ENCODE peak calls at places on chromosome 11, in ten cellular contexts. S is H7; X is esophagus squamous epithelium; L is heart left ventricle; D is neuronal stem cell; G is ovary; A is CD8-positive, alpha-beta T cell; W is Karpas-422; V is dorsolateral prefrontal cortex; E is stomach. N is an unnamed sample. For H3K27me3, the result is how much of the 10 kb centered on the place peaks cover.

GRCh38 chr11:131511794-131512193 is 141.4 kb downstream of the NTM start:
- DNase-seq in S (peak), X (no peak), L (no peak), D (peak), G (no peak), A (no peak), W (peak), V (peak), E (peak), N (no peak)

GRCh38 chr11:104221455-104221854 is 57.5 kb upstream of the PDGFD start:
- DNase-seq in S (no peak), X (no peak), L (no peak), D (no peak), G (no peak), A (no peak), W (no peak), V (no peak), E (no peak), N (no peak)

GRCh38 chr11:119218141-119218878 is 12.2 kb downstream of the CBL start:
- DNase-seq in S (no peak), X (no peak), L (no peak), D (no peak), G (no peak), A (no peak), W (no peak), V (no peak), E (no peak), N (peak)

GRCh38 chr11:47980093-47980906 is at the start of gene PTPRJ:
- DNase-seq in S (peak), X (no peak), L (peak), D (peak), G (peak), A (peak), W (peak), V (peak), E (peak), N (no peak)

GRCh38 chr11:1008001-1008400 is 28.5 kb downstream of the MUC6 start:
- DNase-seq in S (no peak), X (no peak), L (no peak), D (no peak), G (no peak), A (no peak), W (no peak), V (no peak), E (no peak), N (no peak)

GRCh38 chr11:895331-896223 is 15.0 kb downstream of the CHID1 start:
- DNase-seq in S (no peak), X (no peak), L (no peak), D (no peak), G (no peak), A (no peak), W (no peak), V (no peak), E (no peak), N (no peak)

GRCh38 chr11:73951797-73952196 is 971 bp downstream of the DNAJB13 start:
- DNase-seq in S (no peak), X (no peak), L (no peak), D (no peak), G (no peak), A (no peak), W (no peak), V (no peak), E (no peak), N (no peak)

GRCh38 chr11:47915407-47916137 is 64.8 kb upstream of the PTPRJ start:
- DNase-seq in S (no peak), X (no peak), L (no peak), D (no peak), G (no peak), A (no peak), W (peak), V (no peak), E (no peak), N (no peak)

GRCh38 chr11:10355257-10355661 is 50.4 kb downstream of the ADM start:
- DNase-seq in S (no peak), X (no peak), L (no peak), D (no peak), G (no peak), A (no peak), W (no peak), V (no peak), E (no peak), N (peak)

GRCh38 chr11:60985991-60986915 is 14.8 kb downstream of the CD6 start:
- DNase-seq in S (no peak), X (no peak), L (no peak), D (no peak), G (no peak), A (peak), W (no peak), V (peak), E (peak), N (peak)

GRCh38 chr11:45926001-45926401 is 3.5 kb downstream of the LARGE2 start:
- DNase-seq in S (no peak), X (no peak), L (no peak), D (no peak), G (no peak), A (no peak), W (no peak), V (no peak), E (no peak), N (no peak)

GRCh38 chr11:57778318-57779037 is 16.9 kb downstream of the CTNND1 start:
- DNase-seq in S (peak), X (no peak), L (peak), D (peak), G (peak), A (no peak), W (no peak), V (peak), E (peak), N (peak)

GRCh38 chr11:116787786-116788486 is at the start of gene ZPR1:
- DNase-seq in S (peak), X (peak), L (peak), D (peak), G (peak), A (peak), W (peak), V (peak), E (peak), N (peak)

GRCh38 chr11:32960553-32961164 is 55.0 kb upstream of the DEPDC7 start:
- DNase-seq in S (peak), X (no peak), L (no peak), D (peak), G (no peak), A (no peak), W (peak), V (no peak), E (no peak), N (peak)

GRCh38 chr11:78031629-78032028 is 8.6 kb upstream of the KCTD14 start:
- DNase-seq in S (no peak), X (no peak), L (no peak), D (no peak), G (no peak), A (no peak), W (peak), V (no peak), E (no peak), N (no peak)

GRCh38 chr11:95345651-95346050 is 114.6 kb upstream of the SESN3 start:
- DNase-seq in S (no peak), X (no peak), L (no peak), D (no peak), G (no peak), A (no peak), W (no peak), V (no peak), E (no peak), N (no peak)

GRCh38 chr11:96228472-96228871 is 114.5 kb downstream of the MAML2 start:
- DNase-seq in S (no peak), X (no peak), L (peak), D (no peak), G (peak), A (no peak), W (no peak), V (no peak), E (peak), N (peak)

GRCh38 chr11:115607621-115608191 is 103.5 kb upstream of the CADM1 start:
- DNase-seq in S (no peak), X (no peak), L (peak), D (no peak), G (no peak), A (no peak), W (no peak), V (no peak), E (no peak), N (no peak)

GRCh38 chr11:118301600-118302195 is 2.8 kb upstream of the CD3E start:
- DNase-seq in S (no peak), X (no peak), L (no peak), D (no peak), G (no peak), A (no peak), W (no peak), V (no peak), E (no peak), N (no peak)

GRCh38 chr11:88603499-88603898 is 266.0 kb upstream of the CTSC start:
- DNase-seq in S (no peak), X (no peak), L (no peak), D (no peak), G (no peak), A (no peak), W (no peak), V (no peak), E (no peak), N (no peak)

GRCh38 chr11:8531312-8531711 is 62.7 kb downstream of the STK33 start:
- DNase-seq in S (no peak), X (no peak), L (peak), D (no peak), G (no peak), A (no peak), W (no peak), V (no peak), E (no peak), N (no peak)

DNA sequence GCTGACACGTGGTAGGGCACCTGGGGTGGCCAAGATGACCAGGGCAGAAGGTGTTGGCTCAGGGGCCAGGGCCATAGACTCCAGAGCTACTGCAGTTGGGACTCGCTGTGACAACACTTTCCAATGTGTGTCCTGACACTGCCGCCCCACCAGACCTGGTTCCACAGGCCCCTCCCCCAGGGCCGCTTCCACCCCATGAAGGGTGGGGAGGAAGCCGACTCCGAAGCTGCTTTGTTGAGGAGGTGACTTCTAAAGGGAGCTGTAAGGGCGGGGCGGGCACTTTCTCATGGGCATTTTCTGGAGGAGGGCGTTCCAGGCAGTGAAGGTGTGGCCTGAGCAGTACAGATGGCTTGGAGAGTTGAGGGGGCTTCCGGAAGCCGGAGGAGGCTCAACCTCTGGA is 6.3 kb downstream of the FGF3 start:
- DNase-seq in S (peak), X (no peak), L (no peak), D (no peak), G (no peak), A (no peak), W (no peak), V (no peak), E (no peak), N (no peak)
- H3K27me3 ChIP-seq in S (under half), X (under half), L (half or more), D (under half), G (under half), A (under half), W (under half), V (half or more), E (under half), N (half or more)

GRCh38 chr11:69640260-69640994 is 529 bp upstream of the CCND1 start:
- DNase-seq in S (peak), X (no peak), L (peak), D (no peak), G (no peak), A (no peak), W (peak), V (no peak), E (peak), N (peak)
- H3K27me3 ChIP-seq in S (under half), X (under half), L (under half), D (under half), G (under half), A (under half), W (under half), V (half or more), E (half or more), N (under half)

DNA sequence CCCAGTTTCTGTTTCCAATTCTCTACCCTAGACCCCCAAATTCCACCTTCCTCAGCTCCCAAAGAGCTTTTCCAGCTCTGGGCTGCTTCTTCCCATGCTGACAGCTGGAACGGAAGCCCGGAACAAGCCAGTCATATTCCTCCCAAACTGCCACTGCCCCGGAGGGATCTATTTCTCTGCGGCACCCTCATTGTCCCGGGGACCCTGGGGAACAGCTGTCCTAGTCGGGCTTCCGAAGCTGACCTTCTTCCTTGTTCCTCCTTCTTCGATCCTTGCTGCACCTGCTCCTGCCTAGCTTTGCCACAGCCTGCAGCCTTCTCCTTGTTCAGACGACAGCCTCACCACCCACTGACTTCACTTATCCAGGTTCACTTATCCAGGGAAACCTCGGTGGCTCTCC is 105.7 kb downstream of the TSPAN18 start:
- DNase-seq in S (no peak), X (no peak), L (no peak), D (no peak), G (no peak), A (no peak), W (no peak), V (no peak), E (no peak), N (no peak)
- H3K27me3 ChIP-seq in S (under half), X (under half), L (under half), D (under half), G (under half), A (under half), W (under half), V (under half), E (under half), N (half or more)

GRCh38 chr11:2722955-2723354 is 23.2 kb upstream of the KCNQ1OT1 start:
- DNase-seq in S (no peak), X (no peak), L (no peak), D (no peak), G (no peak), A (no peak), W (no peak), V (no peak), E (no peak), N (no peak)
- H3K27me3 ChIP-seq in S (under half), X (under half), L (under half), D (half or more), G (under half), A (under half), W (under half), V (under half), E (under half), N (under half)

GRCh38 chr11:17469998-17470397 is 6.6 kb downstream of the ABCC8 start:
- DNase-seq in S (no peak), X (no peak), L (no peak), D (no peak), G (no peak), A (no peak), W (no peak), V (no peak), E (no peak), N (no peak)

GRCh38 chr11:17472467-17472866 is 4.2 kb downstream of the ABCC8 start:
- DNase-seq in S (no peak), X (no peak), L (no peak), D (no peak), G (no peak), A (no peak), W (no peak), V (no peak), E (no peak), N (no peak)

GRCh38 chr11:17471501-17471900 is 5.1 kb downstream of the ABCC8 start:
- DNase-seq in S (no peak), X (no peak), L (no peak), D (no peak), G (no peak), A (no peak), W (no peak), V (no peak), E (no peak), N (no peak)

GRCh38 chr11:17475666-17476316 is 854 bp downstream of the ABCC8 start:
- DNase-seq in S (peak), X (no peak), L (no peak), D (no peak), G (no peak), A (no peak), W (no peak), V (peak), E (no peak), N (no peak)

DNA sequence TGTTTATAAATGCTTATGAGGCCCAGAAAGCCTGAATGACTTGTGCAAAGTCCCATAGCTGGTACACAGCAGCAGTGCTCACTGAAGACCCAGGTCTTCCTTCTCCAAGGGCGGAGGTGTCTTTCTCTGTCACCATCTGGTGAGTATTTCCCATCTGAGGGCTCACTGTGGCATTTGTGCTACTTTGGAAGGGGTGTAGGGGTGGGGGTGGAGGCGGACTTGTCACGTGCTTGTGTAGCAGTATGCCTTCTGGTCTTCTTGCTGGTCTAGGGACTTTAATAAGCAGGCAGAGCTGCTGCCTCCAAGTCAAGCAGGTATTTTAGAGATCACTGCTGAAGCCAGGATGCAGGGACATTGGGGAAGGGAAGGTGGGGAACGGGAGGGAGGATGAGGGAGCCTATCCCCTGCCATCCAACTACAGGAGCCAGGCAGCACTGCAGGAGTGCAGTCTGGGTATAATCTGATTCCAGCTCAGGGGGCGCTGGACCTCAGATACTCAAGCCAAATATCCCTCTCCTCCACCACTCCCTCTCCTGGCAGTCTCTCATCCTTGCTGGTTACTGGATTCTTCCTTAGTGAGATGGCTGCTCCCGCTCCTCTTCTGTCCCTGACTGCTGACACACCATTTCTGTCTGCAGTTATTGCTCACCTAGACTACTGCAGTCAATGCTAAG is 3.4 kb downstream of the ABCC8 start:
- DNase-seq in S (peak), X (no peak), L (no peak), D (no peak), G (no peak), A (no peak), W (no peak), V (peak), E (no peak), N (peak)
- H3K27me3 ChIP-seq in S (half or more), X (under half), L (under half), D (half or more), G (under half), A (under half), W (under half), V (under half), E (under half), N (half or more)

GRCh38 chr11:107025673-107026072 is 7.4 kb upstream of the GUCY1A2 start:
- DNase-seq in S (no peak), X (no peak), L (no peak), D (no peak), G (no peak), A (no peak), W (no peak), V (no peak), E (no peak), N (no peak)
- H3K27me3 ChIP-seq in S (under half), X (under half), L (under half), D (under half), G (under half), A (under half), W (under half), V (under half), E (under half), N (under half)

GRCh38 chr11:11620966-11621880 is 582 bp downstream of the GALNT18 start:
- DNase-seq in S (peak), X (no peak), L (peak), D (peak), G (peak), A (no peak), W (no peak), V (peak), E (peak), N (peak)

GRCh38 chr11:11621881-11622706 is at the start of gene GALNT18:
- DNase-seq in S (peak), X (no peak), L (peak), D (peak), G (peak), A (peak), W (peak), V (peak), E (peak), N (peak)

GRCh38 chr11:11624926-11625325 is 3.1 kb upstream of the GALNT18 start:
- DNase-seq in S (no peak), X (no peak), L (no peak), D (no peak), G (no peak), A (no peak), W (no peak), V (no peak), E (no peak), N (no peak)

GRCh38 chr11:11624206-11624605 is 2.4 kb upstream of the GALNT18 start:
- DNase-seq in S (no peak), X (no peak), L (no peak), D (no peak), G (no peak), A (no peak), W (no peak), V (no peak), E (no peak), N (no peak)

DNA sequence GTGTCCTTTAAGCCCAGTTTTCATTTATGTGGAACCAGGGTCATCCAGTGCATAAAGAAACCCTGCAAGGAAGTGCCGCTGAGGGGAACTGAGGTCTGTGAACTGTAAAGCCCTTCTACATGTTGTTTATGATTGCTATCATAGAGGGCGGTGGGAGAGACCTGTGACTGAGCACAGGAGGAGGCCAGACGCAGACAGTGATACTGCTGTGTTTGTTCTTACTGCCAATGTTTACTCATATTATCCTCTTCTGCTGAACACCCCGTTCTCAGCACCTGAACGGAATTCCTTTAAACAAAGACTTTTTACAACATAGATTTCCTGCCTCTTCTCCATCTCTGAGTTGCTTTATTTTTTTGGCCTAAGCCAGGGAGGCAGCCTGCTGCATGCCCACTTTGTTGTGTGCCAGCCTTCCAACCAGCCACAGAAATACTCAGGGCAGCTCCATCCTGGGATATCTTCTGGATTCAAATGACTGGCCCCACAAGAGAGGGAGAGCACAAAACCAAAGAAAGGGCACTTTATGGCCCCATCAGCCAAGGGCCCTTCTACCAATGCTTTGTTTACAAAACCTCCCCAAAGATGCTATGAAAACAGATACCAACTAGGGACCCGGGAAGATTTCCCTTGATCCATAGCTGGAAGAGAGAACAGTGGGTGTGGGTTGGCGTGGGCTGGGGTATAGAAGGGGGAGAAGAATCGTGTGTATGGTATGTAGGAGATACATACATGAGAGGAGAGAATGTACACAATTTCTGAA is 1.1 kb upstream of the GALNT18 start:
- DNase-seq in S (no peak), X (no peak), L (no peak), D (no peak), G (no peak), A (no peak), W (no peak), V (no peak), E (no peak), N (no peak)
- H3K27me3 ChIP-seq in S (under half), X (under half), L (under half), D (half or more), G (under half), A (under half), W (under half), V (under half), E (under half), N (under half)

DNA sequence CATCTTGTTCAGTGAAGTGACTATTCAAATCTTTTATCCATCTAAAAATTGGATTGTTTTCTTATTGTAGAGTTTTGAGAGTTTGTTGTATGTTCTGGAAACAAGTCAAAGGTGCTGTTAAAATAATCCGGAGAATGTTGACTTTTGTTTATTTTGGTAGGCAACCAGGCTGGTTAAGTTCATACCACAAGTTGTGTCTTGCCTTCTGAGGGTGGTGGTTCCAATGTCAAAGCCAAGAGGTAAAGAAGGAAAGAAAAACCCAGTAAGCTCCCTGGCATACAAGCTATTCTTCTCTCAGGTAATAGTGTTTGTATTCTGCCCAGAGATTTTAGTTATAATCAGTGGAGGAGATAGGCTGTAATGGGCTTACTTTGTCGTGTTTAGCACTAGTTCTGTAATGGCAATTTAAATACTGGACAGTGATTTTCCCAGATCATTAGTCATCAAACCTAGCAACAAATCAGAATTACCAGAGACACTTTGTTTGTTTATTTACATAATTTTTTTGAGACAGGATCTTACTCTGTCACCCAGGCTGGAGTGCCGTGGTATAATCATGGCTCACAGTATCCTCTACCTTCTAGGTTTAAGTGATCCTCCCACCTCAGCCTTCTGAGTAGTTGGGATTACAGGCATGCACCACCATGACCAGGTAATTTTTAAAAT is 15.1 kb upstream of the CSRP3 start:
- DNase-seq in S (no peak), X (no peak), L (no peak), D (no peak), G (no peak), A (no peak), W (no peak), V (no peak), E (no peak), N (peak)
- H3K27me3 ChIP-seq in S (under half), X (under half), L (under half), D (half or more), G (under half), A (under half), W (under half), V (under half), E (under half), N (under half)